ENCODE peak calls at places on chromosomes 3 and 15, in six cellular contexts. Z is PC-3, G is GM23338, R is GM23248, E is hepatocyte, B is MM.1S. L is an unnamed sample.

GRCh38 chr15:25478313-25478712 is 39.5 kb upstream of the UBE3A start:
- DNase-seq in Z (no peak), G (no peak), R (no peak), E (no peak), B (no peak), L (no peak)

GRCh38 chr15:100596792-100597191 is 5.2 kb downstream of the LINS1 start:
- DNase-seq in Z (no peak), G (no peak), R (no peak), E (no peak), B (no peak), L (no peak)

GRCh38 chr3:13085846-13086179 is 12.6 kb upstream of the IQSEC1 start:
- DNase-seq in Z (no peak), G (no peak), R (no peak), E (no peak), B (no peak), L (peak; percentile 27)

GRCh38 chr3:53844262-53845102 is 1.7 kb downstream of the CHDH start:
- DNase-seq in Z (no peak), G (no peak), R (no peak), E (peak; percentile 50), B (no peak), L (peak; percentile 12)

GRCh38 chr3:120765830-120766511 is 23.4 kb downstream of the GTF2E1 start:
- DNase-seq in Z (no peak), G (no peak), R (no peak), E (no peak), B (peak; percentile 16), L (no peak)

GRCh38 chr3:196968233-196969000 is at the start of gene PIGZ:
- DNase-seq in Z (peak; percentile 54), G (peak; percentile 53), R (peak; percentile 76), E (peak; percentile 81), B (peak; percentile 70), L (peak; percentile 11)

GRCh38 chr3:19645093-19645492 is 288.9 kb downstream of the EFHB start:
- DNase-seq in Z (no peak), G (no peak), R (no peak), E (no peak), B (peak; percentile 85), L (no peak)

GRCh38 chr3:129486057-129487035 is 42.1 kb upstream of the RHO start:
- DNase-seq in Z (peak; percentile 43), G (peak; percentile 56), R (peak; percentile 83), E (no peak), B (no peak), L (no peak)

GRCh38 chr3:136464502-136464901 is 214.4 kb downstream of the PCCB start:
- DNase-seq in Z (peak; percentile 60), G (no peak), R (peak; percentile 92), E (no peak), B (no peak), L (no peak)

GRCh38 chr15:25850154-25851111 is 12.7 kb downstream of the ATP10A start:
- DNase-seq in Z (peak; percentile 79), G (peak; percentile 70), R (peak; percentile 94), E (peak; percentile 85), B (peak; percentile 9), L (peak; percentile 52)

GRCh38 chr15:72339777-72340177 is 19.8 kb upstream of the CELF6 start:
- DNase-seq in Z (peak; percentile 73), G (no peak), R (peak; percentile 93), E (peak; percentile 68), B (no peak), L (no peak)

GRCh38 chr3:105518201-105518600 is 151.5 kb downstream of the ALCAM start:
- DNase-seq in Z (peak; percentile 30), G (no peak), R (no peak), E (no peak), B (no peak), L (no peak)

GRCh38 chr15:81789403-81789802 is 256.4 kb downstream of the MEX3B start:
- DNase-seq in Z (no peak), G (no peak), R (no peak), E (no peak), B (peak; percentile 85), L (no peak)

GRCh38 chr15:40054746-40055575 is 16.0 kb upstream of the SRP14 start:
- DNase-seq in Z (peak; percentile 67), G (no peak), R (peak; percentile 31), E (no peak), B (peak; percentile 92), L (peak; percentile 86)

GRCh38 chr15:60869851-60870250 is 359.3 kb downstream of the RORA start:
- DNase-seq in Z (no peak), G (no peak), R (no peak), E (no peak), B (no peak), L (no peak)

GRCh38 chr3:28623106-28623505 is 274.5 kb upstream of the AZI2 start:
- DNase-seq in Z (no peak), G (no peak), R (no peak), E (no peak), B (no peak), L (no peak)

GRCh38 chr3:28624079-28624478 is 275.5 kb upstream of the AZI2 start:
- DNase-seq in Z (no peak), G (no peak), R (no peak), E (no peak), B (no peak), L (no peak)
- H3K4me2 ChIP-seq in Z (no peak overlapping the region), G (no peak overlapping the region), R (no peak overlapping the region), E (no peak overlapping the region), B (no peak overlapping the region), L (no peak overlapping the region)

DNA sequence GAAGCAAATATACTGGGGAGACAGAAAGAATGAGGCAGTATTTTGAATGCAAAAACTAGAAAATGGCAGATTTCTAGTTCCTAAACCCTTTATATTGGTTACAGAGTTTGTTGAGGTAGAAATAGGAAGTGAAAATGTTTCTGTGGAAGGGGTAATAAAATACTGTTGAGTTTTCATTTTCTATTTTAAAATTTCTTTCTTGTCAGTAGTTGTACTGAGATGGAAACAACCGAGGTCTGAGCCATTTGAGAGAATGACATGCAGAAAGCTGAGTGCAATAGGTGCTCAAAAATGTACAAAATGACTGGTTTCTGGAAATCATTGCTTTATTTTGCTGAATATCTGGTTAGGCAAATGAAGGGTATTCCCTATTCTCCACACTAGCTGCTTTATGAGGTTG is 361.4 kb downstream of the CHL1 start:
- DNase-seq in Z (no peak), G (no peak), R (no peak), E (no peak), B (peak; percentile 55), L (peak; percentile 33)
- TF ChIP-seq EZH2phosphoT487 in Z (no peak), G (no peak), R (no peak), E (no peak), B (no peak), L (no peak)

DNA sequence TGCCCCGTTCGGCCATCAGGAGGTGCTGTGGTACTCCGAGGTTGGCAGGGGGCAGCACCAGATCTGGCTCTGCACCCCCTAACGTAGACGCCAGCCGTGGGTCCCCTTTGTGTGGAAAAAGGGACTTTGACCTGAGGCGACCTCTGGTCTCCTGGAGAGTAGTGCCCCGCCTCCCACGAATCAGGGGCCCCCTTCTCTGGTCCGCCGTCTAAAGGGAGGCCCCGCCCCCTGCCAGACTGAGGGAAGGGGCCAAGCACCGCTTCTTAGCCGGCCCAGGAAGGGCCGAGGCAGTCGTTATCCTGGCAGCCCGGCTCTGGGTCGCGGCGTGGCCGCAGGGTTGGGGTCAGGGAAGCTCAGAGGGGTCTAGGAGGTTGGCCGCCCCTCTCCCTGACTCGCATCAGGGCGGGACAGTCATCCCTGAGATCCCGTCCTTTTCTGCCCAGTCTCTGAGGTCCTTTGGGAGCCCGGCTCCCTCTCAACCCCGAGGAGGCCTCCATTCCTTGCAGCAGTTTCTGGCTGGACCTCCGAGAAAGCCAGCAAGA is 630 bp downstream of the HYAL2 start:
- DNase-seq in Z (no peak), G (no peak), R (no peak), E (no peak), B (no peak), L (no peak)
- H3K4me1 ChIP-seq in Z (peaks cover 39% of the 10 kb centered on the region), G (peaks cover 15% of the 10 kb centered on the region), R (peaks cover 13% of the 10 kb centered on the region), E (peaks cover 51% of the 10 kb centered on the region), B (peaks cover 8% of the 10 kb centered on the region), L (peaks cover 43% of the 10 kb centered on the region)

DNA sequence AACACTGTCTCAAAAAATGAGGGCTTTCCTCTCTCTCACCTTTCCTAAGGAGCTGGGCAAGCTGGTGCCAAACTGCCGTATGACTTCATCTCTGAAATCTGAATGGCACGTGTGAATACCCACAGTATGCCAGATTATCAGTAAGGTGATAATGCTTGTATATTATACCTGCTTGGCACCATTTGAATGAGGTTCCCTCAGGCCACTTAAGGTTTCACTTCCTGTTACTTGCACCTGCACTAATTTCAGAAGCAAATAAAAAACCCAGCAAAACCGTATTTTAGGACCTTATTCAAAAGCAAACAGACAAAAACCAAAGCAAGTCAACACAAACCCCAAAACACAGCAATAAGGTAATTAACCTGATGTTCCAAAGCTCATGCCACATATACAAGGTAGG is 19.7 kb downstream of the FOXP1 start:
- DNase-seq in Z (no peak), G (no peak), R (no peak), E (no peak), B (peak; percentile 92), L (peak; percentile 94)
- H3K4me2 ChIP-seq in Z (no peak overlapping the region), G (no peak overlapping the region), R (no peak overlapping the region), E (no peak overlapping the region), B (peak overlapping the region; percentile 53), L (peak overlapping the region; percentile 85)

GRCh38 chr3:33668618-33669017 is 49.4 kb downstream of the CLASP2 start:
- DNase-seq in Z (no peak), G (no peak), R (no peak), E (no peak), B (no peak), L (no peak)
- TF ChIP-seq EZH2phosphoT487 in Z (no peak), G (no peak), R (no peak), E (no peak), B (no peak), L (no peak)

GRCh38 chr15:41331281-41331680 is 1.1 kb downstream of the OIP5 start:
- DNase-seq in Z (peak; percentile 13), G (no peak), R (no peak), E (no peak), B (no peak), L (no peak)
- H3K4me1 ChIP-seq in Z (peaks cover 11% of the 10 kb centered on the region), G (peaks cover 17% of the 10 kb centered on the region), R (no peaks in the 10 kb centered on the region), E (no peaks in the 10 kb centered on the region), B (peaks cover 8% of the 10 kb centered on the region), L (peaks cover 16% of the 10 kb centered on the region)

GRCh38 chr15:78879517-78880241 is 7.0 kb downstream of the MORF4L1 start:
- DNase-seq in Z (no peak), G (no peak), R (peak; percentile 40), E (no peak), B (no peak), L (no peak)
- H3K4me2 ChIP-seq in Z (peak overlapping the region; percentile 2), G (peak overlapping the region; percentile 31), R (peak overlapping the region; percentile 51), E (peak overlapping the region; percentile 91), B (no peak overlapping the region), L (peak overlapping the region; percentile 17)

GRCh38 chr3:97121386-97121785 is 307.0 kb downstream of the EPHA6 start:
- DNase-seq in Z (no peak), G (no peak), R (no peak), E (no peak), B (no peak), L (no peak)
- TF ChIP-seq EZH2phosphoT487 in Z (no peak), G (no peak), R (no peak), E (no peak), B (no peak), L (no peak)

L was measured in OCI-LY7.